ENCODE peak calls at places on chromosomes 12 and 14, in seven cellular contexts. E, U, H, A, O, G and Z are unnamed samples.

GRCh38 chr12:14573118-14573517 is 5.4 kb upstream of the PLBD1 start:
- DNase-seq in E (no peak), U (no peak), H (no peak), A (no peak), O (no peak), G (no peak), Z (no peak)

GRCh38 chr12:32920506-32921085 is 24.0 kb upstream of the PKP2 start:
- DNase-seq in E (no peak), U (no peak), H (no peak), A (no peak), O (no peak), G (no peak), Z (no peak)

GRCh38 chr12:77999074-77999715 is 168.5 kb downstream of the NAV3 start:
- DNase-seq in E (no peak), U (no peak), H (no peak), A (peak; percentile 84), O (peak; percentile 52), G (no peak), Z (no peak)

GRCh38 chr14:75123991-75124390 is 2.9 kb downstream of the NEK9 start:
- DNase-seq in E (no peak), U (no peak), H (peak; percentile 73), A (no peak), O (peak; percentile 23), G (no peak), Z (no peak)

GRCh38 chr12:586318-587071 is 76.8 kb downstream of the NINJ2 start:
- DNase-seq in E (no peak), U (no peak), H (no peak), A (no peak), O (no peak), G (no peak), Z (no peak)

GRCh38 chr12:94426049-94426448 is 33.6 kb downstream of the CEP83 start:
- DNase-seq in E (no peak), U (no peak), H (no peak), A (no peak), O (no peak), G (no peak), Z (no peak)

GRCh38 chr12:5922500-5922899 is 22.6 kb downstream of the ANO2 start:
- DNase-seq in E (no peak), U (no peak), H (no peak), A (no peak), O (no peak), G (no peak), Z (no peak)

GRCh38 chr12:110501378-110501721 is 561 bp downstream of the VPS29 start:
- DNase-seq in E (no peak), U (no peak), H (peak; percentile 28), A (peak; percentile 46), O (peak; percentile 49), G (peak; percentile 32), Z (no peak)

GRCh38 chr12:114013601-114014345 is 47.6 kb upstream of the RBM19 start:
- DNase-seq in E (no peak), U (peak; percentile 17), H (peak; percentile 19), A (peak; percentile 7), O (peak; percentile 9), G (no peak), Z (no peak)

GRCh38 chr14:81565441-81566290 is 32.0 kb upstream of the SEL1L start:
- DNase-seq in E (peak; percentile 36), U (no peak), H (peak; percentile 25), A (peak; percentile 54), O (peak; percentile 42), G (no peak), Z (no peak)

DNA sequence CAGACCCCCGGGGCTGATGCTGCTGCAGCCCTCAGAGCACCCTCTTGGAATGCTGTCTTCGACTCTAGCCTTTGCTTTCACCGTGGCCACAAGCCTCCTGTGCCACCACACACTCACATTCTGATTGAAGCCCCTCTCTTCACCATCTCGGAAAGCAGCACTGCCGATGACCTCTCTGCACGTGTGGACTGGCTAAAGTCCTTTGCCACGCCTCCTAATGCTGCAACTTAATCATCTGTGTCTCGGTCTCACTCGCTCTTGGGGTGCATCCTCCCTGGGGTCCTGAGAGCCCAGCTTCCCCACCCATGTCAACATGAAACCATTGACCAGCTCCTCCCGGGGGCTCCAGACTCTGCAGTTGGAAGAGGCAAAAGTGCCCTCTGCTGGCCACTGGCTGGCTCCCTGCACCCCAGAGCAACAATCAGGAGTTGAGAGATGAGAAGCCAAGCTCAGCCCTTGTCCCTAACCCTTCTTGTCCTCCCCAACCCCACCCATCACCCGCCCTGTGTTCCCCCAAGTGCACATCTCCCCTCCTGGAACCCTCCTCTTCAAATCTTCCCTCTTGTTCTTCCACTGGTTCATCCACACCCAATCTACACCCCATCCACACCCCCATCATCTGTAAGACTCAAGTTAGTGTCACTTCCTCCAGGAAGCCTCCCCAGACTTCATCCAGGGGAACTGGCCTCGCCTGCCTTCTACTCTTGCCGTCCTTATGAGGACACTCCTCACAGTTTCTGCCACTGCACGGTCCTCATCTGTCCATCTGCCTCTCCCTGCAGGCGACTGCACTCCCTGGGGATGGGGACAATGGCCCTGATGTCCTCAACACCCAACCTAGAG is 23.6 kb upstream of the FAM181A start:
- DNase-seq in E (peak; percentile 27), U (no peak), H (no peak), A (no peak), O (no peak), G (no peak), Z (no peak)
- TF ChIP-seq CTCF in E (peak; percentile 49), U (peak; percentile 64), H (peak; percentile 28), A (peak; percentile 40), O (peak; percentile 17), G (peak; percentile 17), Z (peak; percentile 10)

GRCh38 chr14:103731481-103731880 is 15.9 kb downstream of the ZFYVE21 start:
- DNase-seq in E (no peak), U (no peak), H (no peak), A (no peak), O (no peak), G (peak; percentile 6), Z (no peak)

GRCh38 chr14:103731916-103732867 is 16.6 kb downstream of the ZFYVE21 start:
- DNase-seq in E (no peak), U (no peak), H (no peak), A (no peak), O (no peak), G (no peak), Z (no peak)

GRCh38 chr14:103728721-103729120 is 13.1 kb downstream of the ZFYVE21 start:
- DNase-seq in E (no peak), U (no peak), H (no peak), A (no peak), O (no peak), G (peak; percentile 12), Z (no peak)

GRCh38 chr14:103729496-103730448 is 14.2 kb downstream of the ZFYVE21 start:
- DNase-seq in E (no peak), U (no peak), H (no peak), A (no peak), O (no peak), G (peak; percentile 12), Z (no peak)

GRCh38 chr14:103730490-103731035 is 15.0 kb downstream of the ZFYVE21 start:
- DNase-seq in E (no peak), U (no peak), H (no peak), A (no peak), O (no peak), G (peak; percentile 67), Z (no peak)
- TF ChIP-seq CTCF in E (peak; percentile 28), U (no peak), H (peak; percentile 16), A (no peak), O (no peak), G (no peak), Z (no peak)

GRCh38 chr12:103331643-103332042 is 164.1 kb downstream of the C12orf42 start:
- DNase-seq in E (no peak), U (no peak), H (no peak), A (no peak), O (no peak), G (no peak), Z (no peak)
- TF ChIP-seq CTCF in E (no peak), U (no peak), H (no peak), A (no peak), O (no peak), G (no peak), Z (no peak)

GRCh38 chr14:106286697-106287290 is 760.4 kb downstream of the TMEM121 start:
- DNase-seq in E (no peak), U (no peak), H (no peak), A (no peak), O (peak; percentile 14), G (no peak), Z (no peak)
- TF ChIP-seq CTCF in E (no peak), U (no peak), H (no peak), A (peak; percentile 59), O (peak; percentile 45), G (no peak), Z (no peak)

GRCh38 chr14:61321385-61322010 is at the start of gene PRKCH:
- DNase-seq in E (peak; percentile 28), U (peak; percentile 58), H (peak; percentile 11), A (no peak), O (peak; percentile 88), G (peak; percentile 72), Z (peak; percentile 47)
- TF ChIP-seq CTCF in E (no peak), U (peak; percentile 35), H (no peak), A (no peak), O (no peak), G (peak; percentile 4), Z (peak; percentile 8)

GRCh38 chr14:59482471-59483331 is 1.5 kb downstream of the L3HYPDH start:
- DNase-seq in E (no peak), U (no peak), H (peak; percentile 94), A (no peak), O (no peak), G (no peak), Z (no peak)
- TF ChIP-seq CTCF in E (no peak), U (no peak), H (no peak), A (no peak), O (no peak), G (no peak), Z (no peak)